ENCODE peak calls at places on chromosomes 5 and 9, in five cellular contexts. E is HepG2, G is WTC11, N is GM12878, Y is H1. S is an unnamed sample.

GRCh38 chr5:113043491-113043931 is 66.9 kb downstream of the DCP2 start:
- DNase-seq in Y (peak; percentile 79), E (peak; percentile 7), N (no peak), G (peak; percentile 81), S (peak; percentile 75)

GRCh38 chr9:85359161-85359560 is 382.6 kb downstream of the AGTPBP1 start:
- DNase-seq in N (no peak), E (no peak), Y (no peak), G (no peak), S (no peak)

GRCh38 chr9:21766096-21766495 is 36.3 kb upstream of the MTAP start:
- DNase-seq in N (no peak), G (no peak), Y (no peak), E (peak; percentile 7), S (no peak)

GRCh38 chr5:54902817-54903473 is 82.4 kb downstream of the ESM1 start:
- DNase-seq in E (no peak), Y (no peak), N (peak; percentile 78), G (no peak), S (no peak)

GRCh38 chr5:74112372-74112875 is 486.4 kb downstream of the ARHGEF28 start:
- DNase-seq in N (no peak), Y (no peak), E (no peak), G (no peak), S (no peak)

GRCh38 chr5:33258553-33258952 is 182.2 kb upstream of the TARS1 start:
- DNase-seq in N (no peak), G (no peak), E (no peak), Y (no peak), S (no peak)

GRCh38 chr5:176747670-176748072 is 62.7 kb upstream of the UNC5A start:
- DNase-seq in Y (peak; percentile 37), E (no peak), N (no peak), G (no peak), S (no peak)

GRCh38 chr9:104798209-104798995 is 34.5 kb downstream of the NIPSNAP3B start:
- DNase-seq in Y (peak; percentile 7), N (no peak), G (no peak), E (no peak), S (no peak)

GRCh38 chr5:99058466-99058865 is 129.7 kb upstream of the CHD1 start:
- DNase-seq in E (no peak), Y (no peak), G (no peak), N (no peak), S (no peak)

GRCh38 chr9:126773004-126773607 is 31.7 kb upstream of the ZBTB43 start:
- DNase-seq in N (no peak), G (peak; percentile 66), Y (peak; percentile 70), E (peak; percentile 32), S (peak; percentile 87)

GRCh38 chr5:72702881-72703434 is 113.5 kb upstream of the TNPO1 start:
- DNase-seq in E (peak; percentile 12), Y (no peak), G (no peak), N (no peak), S (no peak)

GRCh38 chr9:84759300-84759750 is 89.8 kb downstream of the NTRK2 start:
- DNase-seq in N (peak; percentile 81), G (no peak), Y (no peak), E (no peak), S (no peak)

GRCh38 chr5:53167836-53168235 is 58.3 kb upstream of the MOCS2 start:
- DNase-seq in N (no peak), E (no peak), G (no peak), Y (no peak), S (no peak)

GRCh38 chr5:164504141-164504772 is 998.8 kb downstream of the MAT2B start:
- DNase-seq in Y (peak; percentile 61), N (peak; percentile 5), G (peak; percentile 46), E (peak; percentile 34), S (peak; percentile 78)

GRCh38 chr5:60295423-60295822 is 401.9 kb upstream of the PDE4D start:
- DNase-seq in N (peak; percentile 25), E (peak; percentile 31), Y (peak; percentile 50), G (peak; percentile 43), S (peak; percentile 69)

GRCh38 chr5:179120951-179121666 is 60.9 kb downstream of the ZNF354C start:
- DNase-seq in G (no peak), Y (no peak), E (no peak), N (no peak), S (no peak)

GRCh38 chr9:112371060-112371459 is 8.8 kb upstream of the HSDL2 start:
- DNase-seq in Y (no peak), E (no peak), N (no peak), G (no peak), S (no peak)

GRCh38 chr9:96021616-96022444 is 146.3 kb downstream of the ERCC6L2 start:
- DNase-seq in Y (peak; percentile 61), E (no peak), G (no peak), N (no peak), S (peak; percentile 44)

GRCh38 chr5:37816883-37817282 is 23.0 kb downstream of the GDNF start:
- DNase-seq in G (no peak), Y (no peak), E (no peak), N (no peak), S (no peak)

GRCh38 chr9:88387035-88387732 is 1.1 kb upstream of the SPIN1 start:
- DNase-seq in Y (no peak), N (no peak), E (peak; percentile 18), G (no peak), S (no peak)

GRCh38 chr9:91908746-91909145 is 41.3 kb downstream of the ROR2 start:
- DNase-seq in N (no peak), Y (no peak), G (no peak), E (no peak), S (no peak)

GRCh38 chr5:77795268-77795667 is 19.1 kb upstream of the TBCA start:
- DNase-seq in N (no peak), Y (no peak), E (no peak), G (no peak), S (no peak)

GRCh38 chr5:82329393-82329792 is 51.2 kb upstream of the RPS23 start:
- DNase-seq in G (no peak), N (no peak), Y (no peak), E (no peak), S (no peak)

GRCh38 chr9:131728961-131729360 is 10.9 kb downstream of the RAPGEF1 start:
- DNase-seq in N (no peak), E (no peak), G (no peak), Y (no peak), S (no peak)

GRCh38 chr9:127732444-127732843 is 2.6 kb downstream of the TOR2A start:
- DNase-seq in G (no peak), Y (no peak), E (no peak), N (no peak), S (no peak)

GRCh38 chr5:140595538-140595937 is 30.9 kb downstream of the SLC35A4 start:
- DNase-seq in G (no peak), E (peak; percentile 36), Y (no peak), N (no peak), S (no peak)

GRCh38 chr5:139764250-139764791 is 31.3 kb upstream of the PSD2 start:
- DNase-seq in G (peak; percentile 78), E (no peak), N (no peak), Y (peak; percentile 83), S (peak; percentile 86)

GRCh38 chr5:33992864-33993263 is 8.4 kb upstream of the SLC45A2 start:
- DNase-seq in G (no peak), Y (no peak), N (no peak), E (peak; percentile 23), S (no peak)

GRCh38 chr9:131391504-131391903 is 2.4 kb upstream of the PRRC2B start:
- DNase-seq in N (no peak), Y (no peak), E (no peak), G (no peak), S (no peak)

GRCh38 chr5:128318691-128319090 is 219.4 kb downstream of the FBN2 start:
- DNase-seq in N (no peak), G (no peak), Y (no peak), E (no peak), S (no peak)
- TF ChIP-seq CREB1 in N (no peak), G (no peak), Y (no peak), E (no peak), S (no peak)

GRCh38 chr9:121844090-121844489 is 192.7 kb downstream of the DAB2IP start:
- DNase-seq in G (no peak), E (no peak), N (no peak), Y (no peak), S (no peak)
- TF ChIP-seq CREB1 in G (no peak), E (no peak), N (no peak), Y (no peak), S (no peak)

DNA sequence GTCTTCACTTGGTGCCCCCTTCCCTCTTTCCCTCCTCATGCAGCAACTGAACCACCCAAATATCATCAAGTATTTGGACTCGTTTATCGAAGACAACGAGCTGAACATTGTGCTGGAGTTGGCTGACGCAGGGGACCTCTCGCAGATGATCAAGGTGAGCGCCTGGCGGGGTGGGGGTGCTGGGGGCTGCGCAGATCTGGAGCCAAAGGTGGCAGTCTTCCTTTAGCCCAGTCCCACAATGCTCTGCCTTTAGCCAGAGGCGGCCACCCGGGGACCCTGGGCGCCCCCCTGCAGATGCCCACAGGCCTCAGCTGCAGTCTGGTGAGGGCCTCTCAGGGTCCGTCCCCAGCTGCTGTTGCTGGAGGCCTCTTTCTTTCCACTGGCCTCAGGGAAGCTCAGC is 63.7 kb downstream of the NEK6 start:
- DNase-seq in Y (no peak), E (no peak), N (no peak), G (no peak), S (no peak)
- TF ChIP-seq CREB1 in Y (no peak), E (no peak), N (no peak), G (no peak), S (no peak)

GRCh38 chr9:100587375-100587774 is 9.5 kb downstream of the CAVIN4 start:
- DNase-seq in Y (no peak), E (peak; percentile 55), N (no peak), G (no peak), S (no peak)

GRCh38 chr9:100589582-100589981 is 11.7 kb downstream of the CAVIN4 start:
- DNase-seq in Y (no peak), E (no peak), G (no peak), N (no peak), S (no peak)

GRCh38 chr9:100591639-100592412 is 13.9 kb downstream of the CAVIN4 start:
- DNase-seq in N (no peak), G (no peak), Y (no peak), E (no peak), S (no peak)

GRCh38 chr9:100591139-100591538 is 13.3 kb downstream of the CAVIN4 start:
- DNase-seq in Y (no peak), E (no peak), N (no peak), G (no peak), S (no peak)

GRCh38 chr9:100590481-100590880 is 12.6 kb downstream of the CAVIN4 start:
- DNase-seq in E (no peak), G (no peak), Y (no peak), N (no peak), S (no peak)
- TF ChIP-seq CREB1 in E (no peak), G (no peak), Y (no peak), N (no peak), S (no peak)

GRCh38 chr9:135480071-135480941 is 724 bp downstream of the PPP1R26 start:
- DNase-seq in Y (peak; percentile 69), N (no peak), E (peak; percentile 38), G (peak; percentile 45), S (peak; percentile 71)
- TF ChIP-seq CREB1 in Y (no peak), N (no peak), E (no peak), G (no peak), S (no peak)

GRCh38 chr5:107809201-107810034 is 138.7 kb upstream of the EFNA5 start:
- DNase-seq in G (no peak), E (no peak), N (no peak), Y (no peak), S (peak; percentile 26)
- TF ChIP-seq CREB1 in G (no peak), E (no peak), N (no peak), Y (no peak), S (peak; percentile 13)

GRCh38 chr9:132931178-132931735 is 13.2 kb downstream of the TSC1 start:
- DNase-seq in G (no peak), E (no peak), Y (no peak), N (no peak), S (no peak)
- TF ChIP-seq CREB1 in G (no peak), E (no peak), Y (no peak), N (no peak), S (no peak)